ENCODE peak calls at places on chromosomes 4 and X, in five cellular contexts. L, A, G, S and V are unnamed samples.

GRCh38 chr4:65671402-65671801 is 1.1 kb upstream of the EPHA5 start:
- DNase-seq in L (no peak), A (no peak), G (no peak), S (no peak), V (no peak)

GRCh38 chr4:81814909-81815539 is 343.3 kb upstream of the RASGEF1B start:
- DNase-seq in L (no peak), A (no peak), G (no peak), S (no peak), V (no peak)

GRCh38 chrX:13377537-13377936 is 57.7 kb upstream of the ATXN3L start:
- DNase-seq in L (no peak), A (no peak), G (no peak), S (no peak), V (no peak)

GRCh38 chr4:15695240-15695699 is 7.6 kb upstream of the BST1 start:
- DNase-seq in L (no peak), A (peak), G (no peak), S (no peak), V (no peak)

GRCh38 chr4:75696551-75696950 is 23.3 kb upstream of the G3BP2 start:
- DNase-seq in L (no peak), A (no peak), G (no peak), S (no peak), V (no peak)

GRCh38 chr4:112167790-112168189 is 22.5 kb downstream of the FAM241A start:
- DNase-seq in L (no peak), A (no peak), G (no peak), S (peak), V (no peak)

GRCh38 chr4:72352746-72353145 is 216.3 kb downstream of the ADAMTS3 start:
- DNase-seq in L (no peak), A (no peak), G (no peak), S (no peak), V (no peak)

GRCh38 chrX:81174286-81174685 is 27.4 kb downstream of the HMGN5 start:
- DNase-seq in L (peak), A (no peak), G (no peak), S (peak), V (no peak)

GRCh38 chr4:40247350-40247749 is 50.5 kb downstream of the RHOH start:
- DNase-seq in L (no peak), A (no peak), G (no peak), S (peak), V (no peak)

GRCh38 chr4:40246938-40247337 is 50.1 kb downstream of the RHOH start:
- DNase-seq in L (no peak), A (no peak), G (no peak), S (no peak), V (no peak)

GRCh38 chr4:40246547-40246900 is 49.7 kb downstream of the RHOH start:
- DNase-seq in L (no peak), A (no peak), G (no peak), S (no peak), V (no peak)

GRCh38 chr4:40243390-40243948 is 46.6 kb downstream of the RHOH start:
- DNase-seq in L (no peak), A (no peak), G (no peak), S (no peak), V (no peak)

DNA sequence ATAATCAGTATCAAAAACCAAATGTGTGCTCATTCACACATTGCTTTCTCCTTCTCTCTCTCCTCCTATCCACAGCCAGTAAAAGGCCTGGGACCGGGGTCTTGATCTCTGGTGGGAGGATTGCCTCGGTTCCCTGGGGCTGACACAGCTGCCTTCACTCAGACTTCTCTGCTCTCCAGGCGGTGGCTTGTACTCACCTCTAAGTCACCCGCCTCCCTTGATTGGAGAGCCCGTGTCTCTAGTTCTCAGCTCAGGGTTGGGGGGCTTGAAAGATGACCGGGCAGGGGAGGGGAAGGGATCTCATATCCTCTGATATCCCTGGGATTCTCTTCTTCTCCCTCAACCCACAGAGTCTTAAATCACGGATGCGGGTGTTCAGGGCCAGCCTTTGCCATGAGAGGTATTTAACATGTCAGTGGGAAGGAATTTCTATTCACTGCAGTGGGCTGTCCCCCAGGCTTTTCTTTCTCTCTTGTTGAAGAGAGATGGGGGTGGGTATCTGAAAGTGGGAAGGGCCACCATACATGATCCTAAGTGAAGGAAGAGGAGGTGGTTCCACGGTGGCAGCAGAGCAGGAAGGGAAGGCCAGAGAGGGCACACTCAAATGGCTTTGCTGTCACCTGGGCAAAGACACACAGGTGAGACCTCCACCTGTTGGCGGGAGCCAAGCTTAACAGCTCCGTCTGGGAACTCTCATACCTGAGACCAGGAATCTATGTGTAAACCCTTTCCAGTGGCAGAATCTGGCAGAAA is 49.1 kb downstream of the RHOH start:
- DNase-seq in L (no peak), A (no peak), G (no peak), S (no peak), V (no peak)
- TF ChIP-seq CTCF in L (no peak), A (no peak), G (no peak), S (no peak), V (no peak)

GRCh38 chrX:39477438-39478120 is 620.2 kb downstream of the BCOR start:
- DNase-seq in L (no peak), A (no peak), G (peak), S (peak), V (no peak)
- TF ChIP-seq CTCF in L (peak), A (no peak), G (peak), S (peak), V (no peak)

GRCh38 chrX:51053741-51054140 is 143.2 kb downstream of the BMP15 start:
- DNase-seq in L (no peak), A (no peak), G (no peak), S (no peak), V (no peak)

DNA sequence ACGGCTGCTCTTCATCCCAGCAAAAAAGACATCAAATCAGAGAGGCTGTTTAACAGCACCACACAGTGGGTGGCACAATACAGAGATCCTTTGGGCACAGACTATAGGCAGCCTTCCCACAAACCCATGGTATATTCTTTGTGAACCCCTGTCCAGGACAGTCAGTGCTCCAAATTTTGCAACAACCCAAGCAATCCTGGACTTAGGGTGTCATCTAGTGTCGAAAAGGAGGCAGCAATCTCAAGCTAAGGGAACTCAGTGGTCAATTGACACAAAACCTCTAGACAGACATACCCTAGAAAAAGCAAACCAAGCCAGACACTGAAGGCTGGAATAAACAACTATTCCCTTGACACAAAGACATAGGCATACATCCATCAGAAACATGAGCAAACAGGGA is 137.4 kb downstream of the BMP15 start:
- DNase-seq in L (no peak), A (no peak), G (no peak), S (no peak), V (no peak)
- TF ChIP-seq CTCF in L (peak), A (no peak), G (no peak), S (no peak), V (no peak)

GRCh38 chr4:169000315-169000714 is 9.7 kb downstream of the CBR4 start:
- DNase-seq in L (no peak), A (no peak), G (no peak), S (no peak), V (no peak)

GRCh38 chr4:169009281-169010124 is 552 bp downstream of the CBR4 start:
- DNase-seq in L (no peak), A (no peak), G (peak), S (peak), V (peak)

GRCh38 chr4:169008478-169008877 is 1.6 kb downstream of the CBR4 start:
- DNase-seq in L (no peak), A (no peak), G (no peak), S (no peak), V (no peak)

GRCh38 chr4:169010125-169011023 is at the start of gene CBR4:
- DNase-seq in L (peak), A (peak), G (peak), S (peak), V (peak)

DNA sequence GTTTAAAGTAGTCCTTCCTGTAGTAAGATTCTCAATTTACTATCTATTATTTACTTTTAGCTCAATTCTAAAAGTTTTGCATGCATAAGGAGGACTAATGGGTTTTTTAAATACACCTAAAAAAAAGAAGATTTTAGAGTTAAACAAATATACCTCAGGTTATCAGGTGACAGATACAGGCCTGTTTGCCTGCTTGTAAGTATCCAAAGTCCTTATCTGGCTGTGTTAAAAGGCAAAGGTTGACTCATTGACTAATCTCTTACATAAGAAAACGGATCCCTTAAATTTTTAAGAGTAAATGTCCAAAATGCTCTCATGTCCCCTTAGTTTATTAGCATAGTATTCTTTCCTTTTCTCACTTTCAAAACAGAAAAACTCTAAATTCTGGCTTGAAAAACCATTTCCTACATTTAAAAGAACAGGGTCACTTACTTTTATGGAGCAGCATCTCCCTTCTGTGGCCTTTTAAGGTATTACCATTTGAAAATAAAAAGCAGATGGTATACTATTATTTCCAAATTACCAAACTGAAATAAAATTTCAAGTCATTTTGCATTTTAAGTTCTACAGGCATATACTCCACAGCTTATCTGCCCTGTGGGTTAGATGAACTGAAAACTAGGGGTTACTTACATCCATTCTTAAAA is 4.5 kb downstream of the CBR4 start:
- DNase-seq in L (no peak), A (no peak), G (no peak), S (peak), V (no peak)
- TF ChIP-seq CTCF in L (no peak), A (peak), G (peak), S (peak), V (no peak)

DNA sequence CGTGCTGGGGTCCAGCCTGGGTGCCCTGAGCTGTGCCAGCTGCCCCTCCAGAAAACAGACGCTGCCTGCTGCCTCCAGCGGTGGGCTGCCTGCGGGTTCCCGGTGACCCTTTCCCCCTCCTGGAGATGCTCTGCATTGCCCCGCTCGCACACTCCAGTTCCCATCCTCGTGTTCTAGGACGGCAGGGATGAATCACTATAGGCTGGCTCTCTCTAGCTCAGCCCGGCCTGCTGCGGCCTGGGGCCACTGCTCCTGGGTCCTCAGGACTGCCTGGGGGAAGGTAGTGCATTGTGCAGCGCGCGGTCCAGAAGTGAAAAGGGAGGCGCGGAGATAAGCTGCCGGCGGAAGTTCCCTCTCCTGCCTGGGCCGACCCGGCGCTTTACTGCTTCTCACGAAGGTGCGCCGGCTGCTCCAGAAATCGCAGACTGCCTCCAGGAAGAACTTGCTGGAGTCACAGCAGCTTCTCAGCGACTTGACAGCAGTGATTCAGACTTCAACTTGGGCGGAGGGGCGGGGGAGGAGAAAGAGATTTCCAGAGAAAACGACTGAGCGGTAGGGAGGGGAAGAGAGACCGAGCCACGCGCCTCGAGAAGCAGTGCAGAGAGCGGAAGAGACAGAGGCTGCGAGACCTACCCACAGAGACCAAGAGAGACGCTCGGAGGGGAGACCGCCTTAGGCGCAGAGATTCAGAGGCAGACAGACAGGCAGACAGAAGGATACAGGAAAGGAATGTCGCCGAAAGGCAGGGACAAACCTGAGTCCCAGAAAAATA is 6.7 kb upstream of the MSX1 start:
- DNase-seq in L (no peak), A (no peak), G (peak), S (peak), V (no peak)
- TF ChIP-seq CTCF in L (no peak), A (no peak), G (peak), S (peak), V (no peak)

DNA sequence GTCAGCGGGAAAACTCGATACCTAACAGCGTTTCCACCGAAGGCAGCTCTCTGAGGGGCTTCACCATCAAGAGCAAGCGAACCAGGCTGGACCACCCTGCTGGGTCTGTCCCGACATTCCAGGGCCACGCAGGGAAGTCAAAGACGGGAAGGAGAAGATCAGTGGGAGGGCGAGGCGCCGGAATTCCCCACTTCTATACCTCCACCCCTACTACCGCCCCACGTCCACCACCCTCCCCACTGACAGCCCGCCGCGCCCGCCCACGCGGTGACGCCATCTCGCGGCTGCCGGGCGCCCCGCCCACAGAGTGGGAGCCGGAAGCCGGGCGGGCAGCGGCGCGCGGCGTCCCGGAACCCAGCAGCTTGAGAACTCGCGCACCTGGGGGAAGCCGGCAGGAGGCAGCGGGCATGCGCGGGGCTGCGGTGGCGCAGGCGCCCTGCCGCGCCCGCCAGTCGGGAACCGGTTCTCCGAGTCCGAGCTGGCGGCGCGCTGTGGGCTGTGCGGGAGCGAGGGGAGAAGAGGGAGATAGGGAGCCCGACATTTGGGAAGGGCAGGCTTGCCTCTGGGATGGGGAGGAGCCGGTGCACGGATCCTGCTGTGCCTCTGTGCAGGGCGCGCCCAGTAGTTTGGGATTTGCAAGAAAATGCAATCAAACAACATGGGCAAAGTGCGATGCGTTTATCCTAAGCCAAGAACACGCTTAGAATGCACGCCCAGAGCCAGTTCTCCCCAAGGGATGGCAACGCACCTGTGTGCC is 3.2 kb upstream of the STIM2 start:
- DNase-seq in L (no peak), A (peak), G (peak), S (peak), V (peak)
- TF ChIP-seq CTCF in L (no peak), A (no peak), G (no peak), S (peak), V (no peak)